ENCODE peak calls at places on chromosomes 3 and 15, in ten cellular contexts. R is tibial nerve; G is dorsolateral prefrontal cortex; Y is CD8-positive, alpha-beta T cell; F is upper lobe of right lung; D is A549; H is RWPE1; V is Panc1; J is astrocyte; I is prostate gland. E is an unnamed sample.

GRCh38 chr3:131454501-131454900 is 48.3 kb downstream of the MRPL3 start:
- DNase-seq in Y (no peak), D (no peak), F (no peak), V (no peak), H (peak; percentile 28), J (peak; percentile 55), R (no peak), I (no peak), G (no peak), E (no peak)

GRCh38 chr15:60554494-60554893 is 75.6 kb upstream of the ICE2 start:
- DNase-seq in J (no peak), V (no peak), R (no peak), I (no peak), Y (no peak), D (no peak), G (no peak), H (no peak), F (no peak), E (no peak)

GRCh38 chr15:90774731-90775521 is 57.8 kb downstream of the BLM start:
- DNase-seq in Y (no peak), G (no peak), I (no peak), V (peak; percentile 17), J (peak; percentile 86), D (peak; percentile 25), F (no peak), H (peak; percentile 83), R (no peak), E (peak; percentile 64)

GRCh38 chr3:71641669-71642068 is 58.1 kb upstream of the FOXP1 start:
- DNase-seq in Y (no peak), H (peak; percentile 49), V (no peak), R (no peak), D (peak; percentile 47), G (no peak), F (no peak), J (no peak), I (no peak), E (peak; percentile 22)

GRCh38 chr15:44715142-44715796 is 4.0 kb downstream of the B2M start:
- DNase-seq in D (no peak), R (no peak), V (no peak), I (no peak), G (no peak), Y (peak; percentile 34), F (no peak), H (no peak), J (no peak), E (no peak)

GRCh38 chr3:3753416-3753815 is 45.8 kb upstream of the LRRN1 start:
- DNase-seq in Y (no peak), H (no peak), D (no peak), I (no peak), R (no peak), F (no peak), G (no peak), J (peak; percentile 6), V (no peak), E (no peak)

GRCh38 chr3:57803647-57804081 is 47.6 kb downstream of the SLMAP start:
- DNase-seq in I (peak; percentile 20), J (peak; percentile 92), V (peak; percentile 82), H (peak; percentile 67), R (no peak), Y (no peak), G (no peak), D (peak; percentile 52), F (no peak), E (peak; percentile 86)

GRCh38 chr3:14911651-14912050 is 35.7 kb upstream of the NR2C2 start:
- DNase-seq in R (no peak), H (no peak), D (no peak), G (no peak), I (no peak), V (no peak), Y (no peak), F (no peak), J (no peak), E (no peak)

GRCh38 chr3:50777680-50778079 is 103.0 kb downstream of the DOCK3 start:
- DNase-seq in R (no peak), F (no peak), D (no peak), G (no peak), V (no peak), J (no peak), H (no peak), I (no peak), Y (no peak), E (no peak)

GRCh38 chr3:72309626-72310025 is 524.7 kb upstream of the PROK2 start:
- DNase-seq in R (no peak), I (no peak), F (no peak), H (no peak), Y (no peak), V (no peak), G (no peak), D (no peak), J (no peak), E (no peak)

GRCh38 chr3:142963266-142964149 is at the start of gene PAQR9:
- DNase-seq in V (no peak), F (peak; percentile 60), G (peak; percentile 17), H (peak; percentile 23), R (no peak), D (peak; percentile 58), Y (no peak), I (no peak), J (peak; percentile 14), E (no peak)

DNA sequence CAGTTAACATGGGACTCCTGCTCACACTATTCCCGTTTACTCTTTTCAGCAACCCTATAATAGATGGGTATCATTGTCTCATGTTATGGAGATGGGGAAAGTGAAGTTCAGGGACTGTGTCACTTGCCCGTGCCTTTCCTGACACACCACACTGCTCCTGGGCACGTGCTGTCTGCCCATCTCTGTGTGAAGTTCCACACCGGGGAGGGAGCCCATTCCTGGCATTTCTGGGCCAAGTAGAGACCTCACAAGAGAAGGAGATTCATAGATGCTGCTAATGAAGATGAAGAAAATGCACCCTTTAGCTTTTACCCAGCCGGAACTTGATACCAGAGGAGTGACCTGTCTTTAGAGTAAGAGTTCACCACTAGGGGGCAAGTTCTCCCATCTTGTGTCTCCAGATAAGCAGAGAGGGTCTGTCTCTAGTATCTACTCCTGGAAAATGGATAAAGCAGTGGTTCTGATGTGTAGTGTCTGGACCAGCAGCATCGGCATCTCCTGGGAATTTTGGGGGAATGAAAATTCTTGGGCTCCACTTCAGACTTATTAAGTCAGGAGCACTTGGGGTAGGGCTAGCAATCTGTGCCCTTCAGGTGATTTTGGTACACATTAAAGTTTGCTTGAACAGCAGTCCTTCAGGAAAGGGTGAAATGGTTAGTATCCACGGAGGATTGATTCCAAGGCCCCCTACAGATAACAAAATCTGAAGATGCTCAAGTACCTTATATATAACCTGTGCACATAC is 2.0 kb upstream of the TOPBP1 start:
- DNase-seq in R (no peak), D (peak; percentile 61), I (peak; percentile 23), G (no peak), Y (no peak), J (peak; percentile 27), V (no peak), F (no peak), H (peak; percentile 55), E (peak; percentile 59)
- TF ChIP-seq CTCF in R (peak; percentile 14), D (peak; percentile 51), I (peak; percentile 46), G (peak; percentile 67), Y (peak; percentile 66), J (peak; percentile 63), V (peak; percentile 90), F (peak; percentile 54), H (peak; percentile 59), E (peak; percentile 77)

GRCh38 chr3:67635806-67636205 is 18.6 kb downstream of the SUCLG2 start:
- DNase-seq in J (peak; percentile 33), D (no peak), F (no peak), R (no peak), Y (no peak), H (no peak), I (no peak), V (no peak), G (no peak), E (peak; percentile 35)

GRCh38 chr3:67630666-67631362 is 23.6 kb downstream of the SUCLG2 start:
- DNase-seq in R (no peak), V (no peak), H (no peak), I (no peak), D (no peak), G (no peak), Y (no peak), J (no peak), F (no peak), E (no peak)

GRCh38 chr3:67640023-67640660 is 14.3 kb downstream of the SUCLG2 start:
- DNase-seq in F (no peak), D (no peak), V (no peak), R (no peak), G (no peak), Y (no peak), H (no peak), I (no peak), J (peak; percentile 25), E (peak; percentile 20)

GRCh38 chr3:67637255-67637900 is 17.0 kb downstream of the SUCLG2 start:
- DNase-seq in J (no peak), R (no peak), H (no peak), F (no peak), G (no peak), I (no peak), D (no peak), Y (no peak), V (no peak), E (no peak)

DNA sequence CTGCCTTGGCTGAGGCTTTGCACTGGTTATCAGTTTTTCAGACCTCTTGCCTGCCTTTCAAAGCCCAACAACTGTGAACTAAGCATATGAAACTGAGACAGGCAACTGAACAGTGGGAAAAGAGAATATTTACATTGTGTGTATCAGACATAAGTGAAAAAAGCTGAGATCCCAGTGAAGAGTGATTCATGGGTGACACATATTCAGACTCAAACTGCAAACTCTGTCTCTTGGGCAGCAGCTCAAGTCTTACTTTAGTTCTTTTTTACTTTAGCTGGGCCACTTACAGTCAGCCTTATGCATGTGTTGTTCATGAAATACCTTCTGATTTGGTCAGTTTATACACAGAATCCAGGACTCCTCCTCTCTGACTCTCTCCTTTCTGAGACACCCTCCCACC is 19.2 kb downstream of the SUCLG2 start:
- DNase-seq in G (no peak), R (no peak), D (peak; percentile 7), I (no peak), Y (no peak), F (no peak), H (peak; percentile 37), J (peak; percentile 87), V (peak; percentile 67), E (peak; percentile 90)
- H3K27ac ChIP-seq in G (no peak overlapping the region), R (no peak overlapping the region), D (peak overlapping the region; percentile 91), I (no peak overlapping the region), Y (no peak overlapping the region), F (no peak overlapping the region), H (no peak overlapping the region), J (peak overlapping the region; percentile 82), V (no peak overlapping the region), E (peak overlapping the region; percentile 86)

DNA sequence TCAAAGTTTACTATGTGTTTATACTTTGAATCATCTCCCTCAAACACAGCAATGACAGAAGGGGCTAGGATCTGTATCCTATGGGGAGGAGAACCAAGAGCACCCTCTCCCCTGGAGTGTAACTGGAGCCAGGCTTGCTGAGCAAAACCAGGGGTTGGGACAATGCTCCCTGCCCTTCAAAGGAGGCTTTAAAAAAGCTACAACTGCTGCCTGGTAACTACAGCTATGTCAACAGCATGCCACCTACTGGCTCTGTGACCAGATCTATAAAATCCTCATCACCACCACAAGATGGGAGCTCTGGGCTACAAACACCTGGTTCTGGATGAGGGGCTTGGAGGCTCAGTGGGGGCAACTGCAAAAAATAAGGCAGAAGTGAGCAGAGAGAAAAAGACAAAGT is 61.9 kb downstream of the ANO10 start:
- DNase-seq in J (no peak), F (no peak), D (no peak), R (no peak), G (no peak), Y (no peak), H (no peak), V (no peak), I (no peak), E (no peak)
- TF ChIP-seq CTCF in J (no peak), F (no peak), D (no peak), R (no peak), G (no peak), Y (no peak), H (no peak), V (no peak), I (no peak), E (no peak)

GRCh38 chr3:77186319-77186718 is 146.4 kb downstream of the ROBO2 start:
- DNase-seq in R (no peak), F (no peak), H (no peak), V (no peak), Y (no peak), J (no peak), G (no peak), D (no peak), I (no peak), E (no peak)
- H3K27ac ChIP-seq in R (no peak overlapping the region), F (peak overlapping the region; percentile 14), H (no peak overlapping the region), V (no peak overlapping the region), Y (no peak overlapping the region), J (no peak overlapping the region), G (no peak overlapping the region), D (no peak overlapping the region), I (no peak overlapping the region), E (no peak overlapping the region)